ENCODE peak calls at places on chromosomes 4 and X, in eight cellular contexts. S is osteoblast; N is GM12865; J is CD8-positive, alpha-beta T cell; O is mucosa of descending colon; K is ovary; H is astrocyte; D is lower lobe of right lung. C is an unnamed sample.

GRCh38 chrX:22159071-22159470 is 113.6 kb upstream of the CBLL2 start:
- DNase-seq in H (peak), D (no peak), K (no peak), N (no peak), J (no peak), S (no peak), O (no peak), C (peak)

GRCh38 chrX:72307646-72308051 is 1.9 kb upstream of the CITED1 start:
- DNase-seq in O (no peak), S (peak), N (no peak), K (no peak), H (no peak), J (no peak), D (no peak), C (no peak)

GRCh38 chr4:51843309-51844156 is 580 bp downstream of the DCUN1D4 start:
- DNase-seq in N (peak), S (peak), K (peak), O (peak), J (peak), D (peak), H (peak), C (peak)

GRCh38 chr4:153205028-153205648 is 895 bp downstream of the TRIM2 start:
- DNase-seq in J (peak), K (no peak), S (no peak), D (no peak), N (peak), O (peak), H (no peak), C (no peak)

GRCh38 chr4:186021461-186022167 is 47.3 kb upstream of the TLR3 start:
- DNase-seq in O (no peak), S (peak), J (no peak), H (peak), N (peak), K (peak), D (no peak), C (peak)

GRCh38 chr4:36351082-36351666 is 69.8 kb downstream of the DTHD1 start:
- DNase-seq in H (peak), D (peak), J (peak), O (no peak), S (no peak), K (peak), N (peak), C (peak)

GRCh38 chr4:41204400-41204978 is 9.9 kb downstream of the APBB2 start:
- DNase-seq in N (no peak), O (no peak), H (peak), D (no peak), J (no peak), S (no peak), K (no peak), C (peak)

GRCh38 chr4:163558539-163559044 is 64.1 kb downstream of the TMA16 start:
- DNase-seq in H (no peak), D (peak), K (no peak), J (peak), S (no peak), O (peak), N (peak), C (no peak)

GRCh38 chr4:3598695-3599227 is 66.5 kb upstream of the LRPAP1 start:
- DNase-seq in K (no peak), D (no peak), J (no peak), N (no peak), H (no peak), O (no peak), S (peak), C (no peak)

DNA sequence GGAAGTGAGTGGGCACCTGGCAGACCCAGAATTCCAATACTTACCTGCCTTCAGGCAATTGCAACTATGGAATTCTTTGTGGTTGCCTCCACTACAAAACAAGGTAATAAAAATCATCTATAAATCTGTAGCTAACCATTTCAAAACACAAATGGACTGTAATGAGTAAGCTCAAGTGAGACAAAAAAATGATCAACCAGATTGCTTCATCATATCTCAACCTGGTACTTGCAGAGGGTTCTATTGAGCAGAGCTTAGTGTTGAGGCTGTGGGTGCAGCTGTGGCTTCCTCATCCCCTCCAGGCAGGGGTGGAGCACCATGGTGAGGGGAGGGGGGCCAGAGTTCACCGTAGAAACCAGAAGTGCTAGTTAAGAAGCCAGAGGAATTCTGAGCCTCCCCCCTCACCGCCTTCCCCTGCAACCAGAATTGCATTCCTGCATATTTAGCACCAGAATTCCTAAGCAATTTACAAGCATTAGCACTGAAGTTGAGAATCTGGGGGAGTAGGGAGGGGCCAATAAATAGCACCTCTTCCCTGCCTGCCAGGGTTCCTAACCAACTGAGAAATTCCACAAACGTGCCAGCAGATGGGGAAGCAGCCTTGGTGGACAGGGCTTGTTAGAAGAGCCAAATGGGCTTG is 11.5 kb downstream of the CTAG1A start:
- DNase-seq in H (peak), S (peak), D (no peak), N (no peak), J (no peak), O (no peak), K (no peak), C (peak)
- TF ChIP-seq CTCF in H (no peak), S (no peak), D (no peak), N (no peak), J (no peak), O (no peak), K (no peak), C (no peak)

GRCh38 chrX:106894978-106895452 is 8.1 kb downstream of the RIPPLY1 start:
- DNase-seq in H (peak), S (no peak), K (no peak), N (no peak), O (no peak), J (no peak), D (no peak), C (peak)
- H3K4me3 ChIP-seq in H (no peak), S (no peak), K (no peak), N (no peak), O (no peak), J (no peak), D (no peak), C (no peak)

DNA sequence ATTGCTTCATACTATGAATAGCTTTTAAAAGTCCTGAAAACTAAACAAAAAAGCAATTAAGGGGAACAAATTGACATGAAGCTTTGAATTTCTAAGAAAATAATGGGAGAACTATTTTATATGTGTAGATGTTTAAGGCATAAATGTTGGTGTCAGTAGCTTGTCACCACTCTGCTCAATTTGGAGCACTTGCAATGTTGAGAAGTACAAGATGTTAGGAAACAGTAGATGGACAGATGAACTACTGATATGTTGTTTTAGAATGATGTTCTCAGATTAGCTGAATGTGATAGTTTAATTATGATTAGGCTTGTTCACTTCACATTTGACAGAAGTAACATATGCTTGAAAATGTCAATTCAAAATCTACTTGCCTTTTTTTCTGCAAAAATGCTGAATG is 525.7 kb upstream of the IGFBP7 start:
- DNase-seq in N (no peak), K (no peak), D (no peak), S (no peak), O (no peak), H (no peak), J (no peak), C (no peak)
- TF ChIP-seq CTCF in N (no peak), K (no peak), D (no peak), S (no peak), O (no peak), H (no peak), J (no peak), C (no peak)

DNA sequence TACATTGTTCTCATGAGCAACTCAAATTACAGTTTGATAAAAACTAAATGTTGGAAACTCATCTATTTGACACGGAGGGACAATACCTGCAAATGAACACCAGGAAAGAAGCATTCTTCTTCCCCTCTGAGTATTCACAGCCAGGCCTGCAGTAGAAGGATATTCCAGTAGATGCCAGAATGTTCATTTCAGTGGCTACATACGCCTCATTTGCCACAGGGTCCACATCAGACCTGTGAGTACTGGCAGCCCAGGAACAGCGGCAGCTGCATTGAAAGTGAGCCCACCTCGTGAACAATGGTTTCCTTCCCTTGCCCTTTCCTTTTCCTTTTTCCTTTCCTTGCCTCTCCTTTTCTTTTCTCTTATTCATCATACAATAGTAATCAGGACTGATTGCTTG is 81.1 kb upstream of the NEIL3 start:
- DNase-seq in J (no peak), K (no peak), D (no peak), H (no peak), N (no peak), O (no peak), S (no peak), C (no peak)
- H3K4me3 ChIP-seq in J (no peak), K (no peak), D (peak), H (no peak), N (no peak), O (no peak), S (no peak), C (no peak)

GRCh38 chr4:84529169-84529751 is 30.2 kb upstream of the NKX6-1 start:
- DNase-seq in J (no peak), K (no peak), D (no peak), S (no peak), H (no peak), O (no peak), N (peak), C (peak)
- TF ChIP-seq CTCF in J (peak), K (no peak), D (peak), S (peak), H (peak), O (peak), N (peak), C (peak)

DNA sequence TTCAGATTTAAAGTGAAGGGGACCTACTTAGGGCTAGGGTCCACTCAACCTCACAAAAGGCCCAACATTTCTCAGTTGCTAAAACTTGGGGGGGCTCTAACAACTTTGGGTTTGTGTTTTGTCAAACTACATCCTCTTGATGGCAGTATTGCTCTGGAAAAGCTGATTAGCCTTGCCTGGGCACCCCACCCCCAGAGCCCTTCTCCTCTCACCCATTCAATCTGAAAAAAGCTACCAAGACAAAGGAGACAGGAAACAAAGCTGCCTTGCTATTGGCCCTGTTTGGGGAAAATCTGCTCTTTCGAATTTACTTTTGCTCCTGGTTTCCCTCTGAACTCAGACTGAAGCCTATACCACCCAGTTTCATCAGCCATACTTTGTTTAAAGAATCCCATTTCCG is 195.2 kb upstream of the STK26 start:
- DNase-seq in N (peak), S (no peak), K (no peak), J (no peak), H (no peak), D (no peak), O (no peak), C (peak)
- H3K4me3 ChIP-seq in N (no peak), S (no peak), K (no peak), J (no peak), H (no peak), D (no peak), O (no peak), C (no peak)

C was measured in fibroblast of pulmonary artery.